ENCODE peak calls at places on chromosome 3, in seven cellular contexts. G is Right ventricle myocardium superior, M is AG04450, K is A172, Z is erythroblast, Q is endodermal cell, U is occipital lobe. S is an unnamed sample.
A peak's percentile ranks its signal among the peaks of the same experiment; 100 is the strongest.

GRCh38 chr3:76991165-76991564 is 48.7 kb upstream of the ROBO2 start:
- DNase-seq in U (no peak), K (no peak), Q (no peak), M (no peak), Z (no peak), G (no peak), S (no peak)

GRCh38 chr3:152595975-152596832 is 238.7 kb upstream of the P2RY1 start:
- DNase-seq in G (no peak), M (peak; percentile 34), Z (peak; percentile 86), Q (no peak), U (no peak), K (peak; percentile 36), S (peak; percentile 97)

GRCh38 chr3:43867673-43868072 is 176.9 kb downstream of the ABHD5 start:
- DNase-seq in M (peak; percentile 33), G (no peak), K (no peak), Z (no peak), Q (peak; percentile 33), U (no peak), S (no peak)

GRCh38 chr3:193711964-193712598 is 119.1 kb downstream of the OPA1 start:
- DNase-seq in Q (no peak), G (no peak), Z (no peak), K (no peak), U (no peak), M (no peak), S (no peak)

GRCh38 chr3:126292318-126293070 is 64.7 kb downstream of the KLF15 start:
- DNase-seq in Z (no peak), U (no peak), M (no peak), G (no peak), Q (peak; percentile 48), K (no peak), S (no peak)

GRCh38 chr3:143627336-143627735 is 220.9 kb downstream of the SLC9A9 start:
- DNase-seq in Q (no peak), K (peak; percentile 10), Z (no peak), U (no peak), M (no peak), G (no peak), S (no peak)

GRCh38 chr3:128619146-128619890 is 31.3 kb downstream of the RPN1 start:
- DNase-seq in G (no peak), M (peak; percentile 67), K (peak; percentile 82), Q (no peak), Z (peak; percentile 26), U (no peak), S (peak; percentile 67)

GRCh38 chr3:22361465-22361864 is 610.5 kb upstream of the ZNF385D start:
- DNase-seq in K (no peak), Q (no peak), G (no peak), Z (no peak), M (no peak), U (no peak), S (no peak)

GRCh38 chr3:124826703-124827102 is 60.5 kb downstream of the ITGB5 start:
- DNase-seq in K (peak; percentile 81), Z (no peak), M (peak; percentile 84), G (no peak), U (peak; percentile 14), Q (peak; percentile 81), S (peak; percentile 74)

GRCh38 chr3:23702198-23702597 is 103.6 kb upstream of the UBE2E1 start:
- DNase-seq in M (no peak), G (no peak), Z (no peak), K (peak; percentile 77), Q (peak; percentile 76), U (no peak), S (peak; percentile 9)

GRCh38 chr3:124486324-124486723 is 243.9 kb upstream of the UMPS start:
- DNase-seq in U (no peak), G (no peak), Q (no peak), Z (no peak), M (no peak), K (no peak), S (no peak)

GRCh38 chr3:17258823-17259436 is 374.2 kb downstream of the PLCL2 start:
- DNase-seq in U (no peak), Z (peak; percentile 76), M (peak; percentile 6), K (peak; percentile 39), Q (no peak), G (no peak), S (peak; percentile 51)

GRCh38 chr3:132606085-132606484 is 9.0 kb downstream of the ACKR4 start:
- DNase-seq in K (no peak), U (no peak), Z (no peak), G (no peak), M (peak; percentile 32), Q (no peak), S (no peak)

GRCh38 chr3:186004209-186004608 is 66.4 kb upstream of the TRA2B start:
- DNase-seq in G (no peak), K (no peak), M (no peak), Z (no peak), Q (no peak), U (no peak), S (no peak)

GRCh38 chr3:128438488-128439072 is 28.1 kb downstream of the DNAJB8 start:
- DNase-seq in M (no peak), U (no peak), K (no peak), G (no peak), Q (peak; percentile 79), Z (peak; percentile 58), S (no peak)

GRCh38 chr3:167876603-167877325 is 141.2 kb downstream of the SERPINI1 start:
- DNase-seq in U (no peak), M (peak; percentile 30), Q (no peak), Z (no peak), G (no peak), K (peak; percentile 87), S (no peak)

GRCh38 chr3:87614998-87615397 is 338.6 kb upstream of the POU1F1 start:
- DNase-seq in G (no peak), K (no peak), Z (no peak), Q (peak; percentile 71), M (no peak), U (no peak), S (no peak)

GRCh38 chr3:159882784-159883779 is 105.6 kb upstream of the IL12A start:
- DNase-seq in K (peak; percentile 63), Q (no peak), G (no peak), U (no peak), Z (no peak), M (peak; percentile 84), S (peak; percentile 73)

GRCh38 chr3:195692781-195693427 is 27.9 kb upstream of the MUC20 start:
- DNase-seq in Z (no peak), U (no peak), Q (no peak), K (no peak), M (no peak), G (no peak), S (no peak)

GRCh38 chr3:126065876-126066275 is 18.0 kb downstream of the SLC41A3 start:
- DNase-seq in Z (no peak), G (no peak), M (no peak), Q (no peak), K (no peak), U (no peak), S (no peak)

GRCh38 chr3:160486459-160486869 is 36.9 kb upstream of the TRIM59 start:
- DNase-seq in Z (peak; percentile 71), K (no peak), Q (no peak), G (no peak), U (no peak), M (no peak), S (peak; percentile 44)

GRCh38 chr3:135231646-135232625 is 436.9 kb downstream of the EPHB1 start:
- DNase-seq in K (no peak), G (no peak), M (no peak), Z (no peak), Q (no peak), U (no peak), S (no peak)

GRCh38 chr3:96700322-96701315 is 113.8 kb upstream of the EPHA6 start:
- DNase-seq in M (no peak), U (no peak), Q (peak; percentile 73), Z (no peak), K (no peak), G (no peak), S (no peak)

GRCh38 chr3:77348244-77348855 is 308.5 kb downstream of the ROBO2 start:
- DNase-seq in M (no peak), K (peak; percentile 35), Z (peak; percentile 33), Q (peak; percentile 84), U (no peak), G (no peak), S (peak; percentile 9)

GRCh38 chr3:14210843-14211594 is 32.4 kb downstream of the LSM3 start:
- DNase-seq in U (no peak), Z (no peak), K (peak; percentile 85), M (peak; percentile 47), Q (peak; percentile 3), G (no peak), S (no peak)

GRCh38 chr3:71114610-71115009 is 468.9 kb downstream of the FOXP1 start:
- DNase-seq in M (no peak), K (no peak), U (peak; percentile 40), Q (no peak), G (no peak), Z (no peak), S (no peak)

GRCh38 chr3:20054549-20054987 is 14.3 kb downstream of the KAT2B start:
- DNase-seq in K (peak; percentile 99), Z (peak; percentile 80), U (no peak), G (no peak), Q (no peak), M (no peak), S (peak; percentile 79)

S was measured in endothelial cell of umbilical vein.